ENCODE peak calls at places on chromosomes 6 and 20, in seven cellular contexts. M is adrenal gland, R is tibial artery, T is ovary, B is cardiac muscle cell, X is transverse colon, C is aorta. Z is an unnamed sample.

GRCh38 chr6:139295906-139296305 is 4.1 kb upstream of the TXLNB start:
- DNase-seq in R (no peak), M (no peak), X (no peak), T (no peak), B (no peak), C (peak; percentile 71), Z (no peak)

GRCh38 chr6:134472046-134472445 is 154.1 kb upstream of the SGK1 start:
- DNase-seq in M (no peak), R (no peak), B (no peak), X (no peak), C (no peak), T (no peak), Z (no peak)

GRCh38 chr6:104527761-104528415 is 331.8 kb downstream of the HACE1 start:
- DNase-seq in X (peak; percentile 45), T (no peak), M (no peak), C (peak; percentile 59), B (peak; percentile 72), R (peak; percentile 47), Z (no peak)

GRCh38 chr6:73264446-73264845 is 1.4 kb upstream of the KHDC1 start:
- DNase-seq in B (no peak), T (no peak), R (no peak), X (no peak), C (no peak), M (no peak), Z (no peak)

GRCh38 chr20:53510704-53511103 is 82.9 kb downstream of the ZNF217 start:
- DNase-seq in B (no peak), R (no peak), T (no peak), M (no peak), C (no peak), X (no peak), Z (no peak)

GRCh38 chr6:135909737-135910387 is 58.4 kb downstream of the PDE7B start:
- DNase-seq in M (peak; percentile 39), B (peak; percentile 66), T (peak; percentile 13), X (peak; percentile 39), R (no peak), C (no peak), Z (no peak)

GRCh38 chr20:11895832-11896484 is 21.7 kb upstream of the BTBD3 start:
- DNase-seq in M (no peak), X (no peak), B (no peak), R (no peak), C (no peak), T (no peak), Z (no peak)

GRCh38 chr20:36372671-36373070 is 66.5 kb downstream of the DLGAP4 start:
- DNase-seq in M (no peak), T (no peak), X (no peak), C (no peak), B (no peak), R (no peak), Z (no peak)

GRCh38 chr6:18742406-18742805 is 355.3 kb downstream of the RNF144B start:
- DNase-seq in T (no peak), C (no peak), R (no peak), B (peak; percentile 13), M (no peak), X (no peak), Z (no peak)

GRCh38 chr20:53202781-53203180 is 230.6 kb downstream of the TSHZ2 start:
- DNase-seq in R (no peak), T (no peak), C (no peak), B (no peak), M (no peak), X (no peak), Z (no peak)

GRCh38 chr6:77633993-77634392 is 18.8 kb upstream of the MEI4 start:
- DNase-seq in B (no peak), T (no peak), M (no peak), C (no peak), R (no peak), X (no peak), Z (no peak)

GRCh38 chr6:44221291-44221960 is 2.0 kb upstream of the SLC29A1 start:
- DNase-seq in T (peak; percentile 84), R (peak; percentile 95), X (peak; percentile 96), B (peak; percentile 88), C (peak; percentile 96), M (peak; percentile 90), Z (peak; percentile 94)

GRCh38 chr20:59403261-59403961 is 103.0 kb downstream of the EDN3 start:
- DNase-seq in B (peak; percentile 11), R (no peak), T (peak; percentile 19), M (peak; percentile 61), C (no peak), X (peak; percentile 62), Z (peak; percentile 52)

GRCh38 chr20:59985864-59986263 is 27.6 kb downstream of the CDH26 start:
- DNase-seq in R (no peak), X (no peak), T (no peak), B (no peak), M (no peak), C (no peak), Z (peak; percentile 26)

DNA sequence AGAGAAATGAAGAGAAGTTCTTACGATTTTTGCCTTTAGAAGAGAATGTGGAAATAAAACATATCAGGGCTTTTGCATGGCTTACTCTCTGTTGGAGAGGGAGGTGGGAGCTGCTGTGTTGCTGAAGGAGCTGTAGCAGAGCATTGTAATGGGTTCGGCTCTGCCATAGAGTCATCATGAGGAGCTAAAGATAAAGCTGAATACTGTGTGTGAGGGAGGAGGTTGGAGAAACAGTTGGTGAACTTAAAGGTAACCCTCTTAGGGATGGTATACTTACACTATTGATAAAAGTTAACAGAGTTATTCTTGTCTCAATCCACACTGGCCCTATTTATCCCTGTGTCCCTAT is 34.8 kb downstream of the CTNNBL1 start:
- DNase-seq in X (no peak), B (no peak), R (no peak), T (no peak), M (no peak), C (no peak), Z (no peak)
- H3K4me1 ChIP-seq in X (peaks cover 21% of the 10 kb centered on the region), B (peaks cover 65% of the 10 kb centered on the region), R (peaks cover 25% of the 10 kb centered on the region), T (no peaks in the 10 kb centered on the region), M (no peaks in the 10 kb centered on the region), C (peaks cover 3% of the 10 kb centered on the region), Z (peaks cover 29% of the 10 kb centered on the region)

GRCh38 chr20:46304361-46304760 is 3.9 kb downstream of the CDH22 start:
- DNase-seq in T (no peak), M (no peak), X (no peak), C (no peak), R (no peak), B (no peak), Z (no peak)
- H3K27me3 ChIP-seq in T (no peaks in the 10 kb centered on the region), M (peaks cover 35% of the 10 kb centered on the region), X (peaks cover 81% of the 10 kb centered on the region), C (no peaks in the 10 kb centered on the region), R (peaks cover 92% of the 10 kb centered on the region), B (peaks cover 66% of the 10 kb centered on the region), Z (peaks cover 22% of the 10 kb centered on the region)

DNA sequence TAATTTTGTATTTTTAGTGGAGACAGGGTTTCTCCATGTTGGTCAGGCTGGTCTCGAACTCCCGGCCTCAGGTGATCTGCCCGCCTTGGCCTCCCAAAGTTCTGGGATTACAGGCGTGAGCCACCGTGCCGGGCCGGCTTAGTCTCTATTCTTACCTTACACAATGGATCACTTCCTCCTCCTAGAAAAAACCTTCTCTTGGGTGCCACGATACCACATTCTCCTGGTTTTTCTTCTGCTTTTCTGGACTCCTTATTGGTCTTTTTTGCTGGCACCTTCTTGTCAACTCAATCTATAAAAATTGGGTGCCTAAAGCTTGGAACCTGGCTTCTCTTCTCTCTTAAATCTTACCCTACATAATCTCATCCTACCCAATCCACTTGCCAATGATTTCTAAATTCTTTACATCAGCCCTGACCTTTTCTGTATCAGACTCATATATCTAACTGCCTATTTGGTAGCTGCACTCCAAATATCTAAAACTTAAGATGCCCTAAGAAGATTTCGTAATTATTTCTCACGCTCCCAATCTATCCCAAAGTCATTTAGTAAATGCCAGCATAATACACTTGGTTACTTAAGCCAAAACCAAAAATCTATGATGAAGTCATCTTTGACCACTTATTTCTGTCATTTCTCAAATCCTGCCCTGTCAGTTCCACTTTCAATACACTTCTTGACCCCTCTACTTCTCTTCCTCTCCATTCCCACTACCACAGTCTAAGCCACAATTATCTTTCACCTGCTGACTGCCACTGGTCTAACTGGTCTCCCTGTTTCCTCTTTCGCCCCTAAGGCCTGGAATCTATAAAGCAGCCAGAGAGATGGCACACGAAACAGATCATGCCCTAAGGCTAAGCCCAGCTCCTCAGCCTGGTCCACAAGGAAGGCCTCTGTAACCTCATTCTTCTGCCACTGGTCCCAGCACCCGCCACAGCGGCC is 43.2 kb downstream of the ELMO2 start:
- DNase-seq in X (no peak), R (no peak), T (no peak), M (no peak), C (no peak), B (no peak), Z (no peak)
- H3K4me1 ChIP-seq in X (peaks cover 29% of the 10 kb centered on the region), R (peaks cover 53% of the 10 kb centered on the region), T (peaks cover 2% of the 10 kb centered on the region), M (peaks cover 25% of the 10 kb centered on the region), C (peaks cover 3% of the 10 kb centered on the region), B (peaks cover 25% of the 10 kb centered on the region), Z (peaks cover 51% of the 10 kb centered on the region)

DNA sequence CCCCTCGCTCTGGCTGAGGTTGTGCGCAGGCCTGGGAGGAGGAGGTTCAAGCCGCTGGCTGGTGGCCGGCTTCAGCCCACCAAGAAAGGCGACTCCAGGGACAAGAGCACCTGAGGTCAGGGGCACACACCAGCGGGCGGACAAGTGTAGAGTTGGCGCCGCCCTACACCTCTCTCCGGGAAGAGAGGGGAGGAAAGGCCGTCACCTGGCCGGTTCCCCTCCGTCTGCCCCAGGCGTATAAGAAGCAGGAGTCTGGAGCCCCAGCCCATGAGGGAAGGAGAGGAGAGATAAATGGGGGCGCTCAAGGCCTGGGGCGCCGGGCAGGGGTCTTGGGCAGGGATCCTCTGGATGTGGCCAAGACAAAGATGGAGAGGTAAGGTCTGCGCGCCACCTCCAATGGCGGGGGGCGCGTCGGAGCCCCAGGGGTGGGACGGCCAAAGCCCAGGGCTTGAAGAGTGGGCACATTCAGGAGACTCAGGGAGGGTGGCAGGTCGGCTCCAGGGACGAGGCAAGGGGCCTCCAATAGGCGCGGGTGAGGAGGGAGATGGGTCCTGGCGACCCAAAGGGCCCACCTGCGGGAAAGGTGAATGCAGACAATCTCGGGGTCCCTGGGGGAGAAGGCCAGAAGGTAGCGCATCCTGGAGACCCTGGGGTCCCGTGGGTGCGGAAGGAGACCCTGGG is 826 bp downstream of the RIMS4 start:
- DNase-seq in C (no peak), B (no peak), X (no peak), M (no peak), T (no peak), R (no peak), Z (no peak)
- H3K27me3 ChIP-seq in C (no peaks in the 10 kb centered on the region), B (peaks cover 59% of the 10 kb centered on the region), X (peaks cover 61% of the 10 kb centered on the region), M (peaks cover 36% of the 10 kb centered on the region), T (no peaks in the 10 kb centered on the region), R (peaks cover 63% of the 10 kb centered on the region), Z (peaks cover 38% of the 10 kb centered on the region)

GRCh38 chr20:46406986-46407670 is 713 bp upstream of the ELMO2 start:
- DNase-seq in R (peak; percentile 51), X (peak; percentile 88), T (peak; percentile 39), B (peak; percentile 19), C (peak; percentile 74), M (peak; percentile 78), Z (peak; percentile 48)
- H3K4me1 ChIP-seq in R (peaks cover 51% of the 10 kb centered on the region), X (peaks cover 47% of the 10 kb centered on the region), T (peaks cover 16% of the 10 kb centered on the region), B (peaks cover 16% of the 10 kb centered on the region), C (no peaks in the 10 kb centered on the region), M (peaks cover 27% of the 10 kb centered on the region), Z (peaks cover 50% of the 10 kb centered on the region)

GRCh38 chr6:150129616-150130505 is 13.0 kb upstream of the PPP1R14C start:
- DNase-seq in M (no peak), R (no peak), X (no peak), C (no peak), B (no peak), T (no peak), Z (no peak)
- H3K27me3 ChIP-seq in M (no peaks in the 10 kb centered on the region), R (peaks cover 11% of the 10 kb centered on the region), X (no peaks in the 10 kb centered on the region), C (no peaks in the 10 kb centered on the region), B (peaks cover 13% of the 10 kb centered on the region), T (no peaks in the 10 kb centered on the region), Z (no peaks in the 10 kb centered on the region)

DNA sequence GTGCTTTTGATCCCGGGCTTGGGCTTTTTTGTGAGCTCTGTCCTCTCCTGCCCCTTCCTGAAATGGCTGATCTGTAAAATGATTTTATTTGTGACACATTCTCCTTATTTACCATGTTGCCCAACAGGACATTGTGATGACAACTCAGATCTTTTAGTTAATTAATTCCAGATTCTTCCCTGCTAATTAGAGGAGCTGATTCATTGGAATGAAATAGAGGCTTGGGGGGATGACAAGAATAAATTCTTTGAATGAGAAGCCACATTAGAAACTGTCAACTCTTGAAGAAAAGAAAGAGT is 26.1 kb upstream of the GABRR1 start:
- DNase-seq in R (no peak), B (no peak), M (no peak), T (no peak), X (no peak), C (no peak), Z (no peak)
- H3K4me1 ChIP-seq in R (no peaks in the 10 kb centered on the region), B (no peaks in the 10 kb centered on the region), M (no peaks in the 10 kb centered on the region), T (no peaks in the 10 kb centered on the region), X (no peaks in the 10 kb centered on the region), C (no peaks in the 10 kb centered on the region), Z (no peaks in the 10 kb centered on the region)

Z was measured in heart right ventricle.